ENCODE peak calls at places on chromosomes 12 and 14, in seven cellular contexts. Q is HT-29, V is EH, T is posterior cingulate gyrus, W is HT1080, D is MG63, H is Peyer's patch. Y is an unnamed sample.

GRCh38 chr14:79728331-79728730 is 483.0 kb downstream of the DIO2 start:
- DNase-seq in Q (no peak), V (no peak), T (no peak), W (no peak), D (no peak), H (no peak), Y (no peak)

GRCh38 chr14:85380891-85381290 is 149.1 kb upstream of the FLRT2 start:
- DNase-seq in Q (no peak), V (no peak), T (no peak), W (no peak), D (no peak), H (no peak), Y (no peak)

GRCh38 chr14:33230016-33230415 is 291.3 kb downstream of the NPAS3 start:
- DNase-seq in Q (no peak), V (no peak), T (no peak), W (no peak), D (no peak), H (no peak), Y (no peak)

GRCh38 chr12:9634177-9634803 is 26.6 kb upstream of the KLRB1 start:
- DNase-seq in Q (peak; percentile 77), V (peak; percentile 60), T (no peak), W (peak; percentile 16), D (peak; percentile 7), H (no peak), Y (peak; percentile 60)

GRCh38 chr14:50148799-50149198 is 32.4 kb upstream of the VCPKMT start:
- DNase-seq in Q (no peak), V (no peak), T (no peak), W (no peak), D (no peak), H (no peak), Y (no peak)

GRCh38 chr12:26238341-26239126 is 43.2 kb downstream of the SSPN start:
- DNase-seq in Q (peak; percentile 77), V (no peak), T (no peak), W (no peak), D (no peak), H (no peak), Y (no peak)

GRCh38 chr14:50816419-50817047 is 14.4 kb downstream of the NIN start:
- DNase-seq in Q (no peak), V (peak; percentile 80), T (no peak), W (peak; percentile 62), D (peak; percentile 22), H (no peak), Y (no peak)

GRCh38 chr14:35378638-35379568 is 25.6 kb downstream of the NFKBIA start:
- DNase-seq in Q (no peak), V (peak; percentile 90), T (no peak), W (no peak), D (peak; percentile 49), H (no peak), Y (no peak)

GRCh38 chr12:57005980-57006808 is at the start of gene ZBTB39:
- DNase-seq in Q (peak; percentile 53), V (peak; percentile 66), T (peak; percentile 28), W (no peak), D (peak; percentile 69), H (peak; percentile 77), Y (peak; percentile 85)

GRCh38 chr12:92502417-92503028 is 200.3 kb upstream of the PLEKHG7 start:
- DNase-seq in Q (peak; percentile 44), V (no peak), T (no peak), W (no peak), D (no peak), H (no peak), Y (no peak)